ENCODE peak calls at places on chromosomes 5 and 9, in six cellular contexts. T, Z, Y, K, W and D are unnamed samples.
A peak's percentile ranks its signal among the peaks of the same experiment; 100 is the strongest.

GRCh38 chr9:117414220-117414905 is 494 bp downstream of the ASTN2 start:
- DNase-seq in W (no peak), Y (no peak), T (peak; percentile 39), K (peak; percentile 29), Z (peak; percentile 60), D (no peak)

GRCh38 chr9:25517701-25518100 is 160.5 kb downstream of the TUSC1 start:
- DNase-seq in W (no peak), T (no peak), Y (no peak), Z (no peak), K (no peak), D (no peak)

GRCh38 chr5:542693-543311 is 18.6 kb upstream of the SLC9A3 start:
- DNase-seq in Y (no peak), K (peak; percentile 20), T (no peak), W (no peak), Z (no peak), D (no peak)

GRCh38 chr9:126952180-126952960 is 37.8 kb downstream of the RALGPS1 start:
- DNase-seq in T (no peak), Y (no peak), W (no peak), K (no peak), Z (no peak), D (no peak)

GRCh38 chr5:141733198-141733597 is 51.2 kb upstream of the ARAP3 start:
- DNase-seq in T (no peak), W (no peak), K (no peak), Y (no peak), Z (no peak), D (no peak)

GRCh38 chr9:93197670-93198069 is 13.7 kb downstream of the WNK2 start:
- DNase-seq in K (peak; percentile 11), Y (no peak), W (no peak), Z (no peak), T (no peak), D (no peak)

GRCh38 chr9:34611811-34612787 is at the start of gene RPP25L:
- DNase-seq in K (peak; percentile 90), Y (peak; percentile 70), T (peak; percentile 78), Z (peak; percentile 98), W (peak; percentile 26), D (peak; percentile 36)

GRCh38 chr9:87793292-87793691 is 67.4 kb downstream of the CTSL start:
- DNase-seq in T (peak; percentile 93), W (no peak), Y (peak; percentile 38), Z (no peak), K (no peak), D (no peak)

GRCh38 chr5:140627972-140628371 is 5.0 kb downstream of the CD14 start:
- DNase-seq in Z (no peak), T (no peak), K (no peak), Y (no peak), W (no peak), D (no peak)

GRCh38 chr5:150520747-150521521 is 13.0 kb downstream of the NDST1 start:
- DNase-seq in T (no peak), Z (no peak), Y (no peak), K (no peak), W (no peak), D (no peak)

GRCh38 chr5:2203774-2204173 is 321.0 kb upstream of the IRX4 start:
- DNase-seq in T (no peak), W (no peak), Z (no peak), Y (no peak), K (no peak), D (no peak)

GRCh38 chr5:123344819-123345426 is 78.3 kb downstream of the CEP120 start:
- DNase-seq in Y (peak; percentile 15), W (no peak), K (no peak), T (peak; percentile 28), Z (peak; percentile 11), D (no peak)

GRCh38 chr5:158384535-158385421 is 525.8 kb upstream of the CLINT1 start:
- DNase-seq in W (peak; percentile 94), K (peak; percentile 28), Y (peak; percentile 95), T (peak; percentile 35), Z (no peak), D (peak; percentile 15)

GRCh38 chr5:69334793-69335268 is 2.2 kb upstream of the CCDC125 start:
- DNase-seq in Y (peak; percentile 68), Z (peak; percentile 81), W (peak; percentile 22), K (peak; percentile 89), T (peak; percentile 85), D (peak; percentile 35)

GRCh38 chr5:58314356-58315045 is 145.4 kb downstream of the PLK2 start:
- DNase-seq in W (no peak), T (peak; percentile 21), K (no peak), Z (no peak), Y (no peak), D (no peak)

GRCh38 chr9:108496866-108497265 is 358.9 kb downstream of the ACTL7B start:
- DNase-seq in T (no peak), Z (no peak), W (no peak), K (no peak), Y (no peak), D (no peak)

GRCh38 chr9:21836437-21837161 is 34.2 kb downstream of the MTAP start:
- DNase-seq in K (no peak), T (no peak), Y (peak; percentile 90), Z (no peak), W (peak; percentile 90), D (peak; percentile 93)

GRCh38 chr9:113808391-113809191 is 67.5 kb upstream of the ZNF618 start:
- DNase-seq in T (peak; percentile 50), K (peak; percentile 38), Z (no peak), W (peak; percentile 27), Y (peak; percentile 13), D (no peak)

GRCh38 chr9:37639109-37639748 is 11.5 kb upstream of the FRMPD1 start:
- DNase-seq in W (no peak), K (no peak), Z (no peak), T (peak; percentile 7), Y (no peak), D (no peak)

GRCh38 chr9:94743035-94743954 is 16.8 kb downstream of the AOPEP start:
- DNase-seq in W (no peak), Y (no peak), T (no peak), K (no peak), Z (no peak), D (peak; percentile 77)

GRCh38 chr5:33313150-33313549 is 127.6 kb upstream of the TARS1 start:
- DNase-seq in T (peak; percentile 94), Z (no peak), K (no peak), Y (peak; percentile 56), W (no peak), D (no peak)

GRCh38 chr9:86350006-86350755 is 4.0 kb downstream of the TUT7 start:
- DNase-seq in Y (no peak), K (no peak), W (no peak), T (no peak), Z (no peak), D (no peak)

GRCh38 chr5:114176356-114176755 is 185.5 kb upstream of the KCNN2 start:
- DNase-seq in T (no peak), Z (no peak), W (no peak), K (no peak), Y (no peak), D (peak; percentile 19)

GRCh38 chr5:9621379-9621903 is 8.7 kb downstream of the TAS2R1 start:
- DNase-seq in T (no peak), Y (peak; percentile 18), K (no peak), Z (no peak), W (no peak), D (no peak)

GRCh38 chr5:145856285-145856818 is 16.5 kb downstream of the GRXCR2 start:
- DNase-seq in Z (peak; percentile 49), W (peak; percentile 26), T (no peak), K (peak; percentile 51), Y (no peak), D (no peak)

GRCh38 chr5:2909035-2909434 is 157.6 kb upstream of the IRX2 start:
- DNase-seq in Y (no peak), K (no peak), T (no peak), Z (no peak), W (no peak), D (no peak)

GRCh38 chr5:172941067-172941516 is 18.1 kb upstream of the RPL26L1 start:
- DNase-seq in K (no peak), W (no peak), T (no peak), Y (no peak), Z (no peak), D (no peak)

GRCh38 chr5:35675392-35675791 is 57.7 kb downstream of the SPEF2 start:
- DNase-seq in W (no peak), K (no peak), Y (no peak), Z (no peak), T (no peak), D (no peak)

GRCh38 chr9:122122903-122123632 is 30.0 kb upstream of the TTLL11 start:
- DNase-seq in Z (peak; percentile 84), W (no peak), K (peak; percentile 61), T (peak; percentile 73), Y (no peak), D (no peak)